ENCODE peak calls at places on chromosome 18, in eight cellular contexts. U is Karpas-422, L is lower lobe of right lung, O is heart left ventricle, D is SJSA1, P is pancreas, V is kidney, H is uterus. X is an unnamed sample.

GRCh38 chr18:68299906-68300305 is 415.0 kb downstream of the TMX3 start:
- DNase-seq in U (no peak), L (no peak), O (no peak), D (no peak), P (no peak), V (no peak), H (no peak), X (no peak)

GRCh38 chr18:23994361-23994902 is 20.1 kb upstream of the TTC39C start:
- DNase-seq in U (no peak), L (peak; percentile 61), O (no peak), D (peak; percentile 81), P (no peak), V (peak; percentile 84), H (peak; percentile 44), X (peak; percentile 91)

GRCh38 chr18:47758000-47758399 is 172.5 kb downstream of the SMAD2 start:
- DNase-seq in U (peak; percentile 77), L (no peak), O (no peak), D (no peak), P (no peak), V (no peak), H (no peak), X (no peak)

GRCh38 chr18:62485684-62486083 is 37.1 kb upstream of the ZCCHC2 start:
- DNase-seq in U (no peak), L (no peak), O (no peak), D (no peak), P (no peak), V (no peak), H (no peak), X (peak; percentile 77)

GRCh38 chr18:79982736-79983135 is 5.6 kb downstream of the TXNL4A start:
- DNase-seq in U (no peak), L (no peak), O (no peak), D (no peak), P (no peak), V (no peak), H (no peak), X (no peak)

GRCh38 chr18:8988262-8988871 is 114.1 kb upstream of the NDUFV2 start:
- DNase-seq in U (peak; percentile 84), L (peak; percentile 62), O (peak; percentile 43), D (peak; percentile 65), P (peak; percentile 68), V (no peak), H (peak; percentile 22), X (no peak)

GRCh38 chr18:79242246-79242645 is 153.5 kb upstream of the NFATC1 start:
- DNase-seq in U (peak; percentile 78), L (no peak), O (no peak), D (no peak), P (no peak), V (no peak), H (no peak), X (no peak)

GRCh38 chr18:35756506-35757117 is 175.1 kb downstream of the GALNT1 start:
- DNase-seq in U (peak; percentile 93), L (no peak), O (no peak), D (no peak), P (peak; percentile 55), V (no peak), H (no peak), X (no peak)

GRCh38 chr18:35110037-35110436 is 68.8 kb downstream of the MAPRE2 start:
- DNase-seq in U (no peak), L (no peak), O (no peak), D (no peak), P (no peak), V (no peak), H (no peak), X (no peak)

GRCh38 chr18:31195063-31195462 is 32.4 kb upstream of the DSC1 start:
- DNase-seq in U (no peak), L (no peak), O (no peak), D (no peak), P (no peak), V (no peak), H (no peak), X (no peak)

GRCh38 chr18:31189757-31190156 is 27.1 kb upstream of the DSC1 start:
- DNase-seq in U (peak; percentile 58), L (no peak), O (no peak), D (no peak), P (no peak), V (no peak), H (no peak), X (no peak)

GRCh38 chr18:31192086-31192776 is 29.6 kb upstream of the DSC1 start:
- DNase-seq in U (no peak), L (no peak), O (no peak), D (no peak), P (no peak), V (no peak), H (no peak), X (no peak)

GRCh38 chr18:31185551-31185950 is 22.9 kb upstream of the DSC1 start:
- DNase-seq in U (no peak), L (no peak), O (no peak), D (no peak), P (no peak), V (no peak), H (no peak), X (no peak)

GRCh38 chr18:31190919-31191318 is 28.3 kb upstream of the DSC1 start:
- DNase-seq in U (no peak), L (no peak), O (no peak), D (no peak), P (no peak), V (no peak), H (no peak), X (no peak)
- H3K27ac ChIP-seq in U (no peak overlapping the region), L (no peak overlapping the region), O (no peak overlapping the region), D (no peak overlapping the region), P (no peak overlapping the region), V (no peak overlapping the region), H (no peak overlapping the region), X (no peak overlapping the region)

DNA sequence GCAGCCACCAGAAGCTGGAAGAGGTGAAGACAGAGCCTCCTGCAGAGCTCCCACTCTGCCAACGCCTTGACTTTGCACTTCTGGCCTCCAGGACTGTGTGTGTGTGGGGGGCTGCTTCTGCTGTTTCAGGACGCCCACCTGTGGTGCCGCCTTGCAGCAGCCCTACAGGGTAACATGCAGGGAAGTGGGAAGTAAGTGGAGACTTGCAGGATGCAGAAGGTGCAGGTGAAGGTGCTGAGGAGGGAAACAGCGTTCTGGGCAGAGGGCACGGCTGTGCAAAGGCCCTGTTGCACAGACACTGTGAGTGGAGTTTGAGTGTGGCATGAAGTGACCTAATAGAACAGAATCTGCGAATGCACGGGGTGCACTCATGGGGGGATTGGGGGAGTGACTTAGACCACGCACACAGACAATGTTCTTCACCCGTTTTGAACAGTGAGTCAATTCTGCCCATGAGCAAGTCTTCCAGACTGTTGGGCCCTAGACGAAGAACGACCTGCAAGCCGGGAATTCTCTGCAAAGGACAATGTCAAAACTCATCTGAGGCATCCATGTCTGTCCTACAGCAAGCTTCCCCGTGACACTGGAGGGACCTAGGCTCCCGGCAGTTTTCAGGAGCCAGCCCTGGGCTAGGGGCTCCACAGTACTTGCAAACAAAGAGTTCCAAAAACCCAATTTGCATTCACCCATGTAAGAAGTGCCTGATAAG is 19.1 kb downstream of the MBP start:
- DNase-seq in U (no peak), L (no peak), O (no peak), D (peak; percentile 32), P (no peak), V (no peak), H (peak; percentile 14), X (no peak)
- H3K4me3 ChIP-seq in U (no peak overlapping the region), L (peak overlapping the region; percentile 29), O (no peak overlapping the region), D (no peak overlapping the region), P (no peak overlapping the region), V (no peak overlapping the region), H (no peak overlapping the region), X (no peak overlapping the region)

DNA sequence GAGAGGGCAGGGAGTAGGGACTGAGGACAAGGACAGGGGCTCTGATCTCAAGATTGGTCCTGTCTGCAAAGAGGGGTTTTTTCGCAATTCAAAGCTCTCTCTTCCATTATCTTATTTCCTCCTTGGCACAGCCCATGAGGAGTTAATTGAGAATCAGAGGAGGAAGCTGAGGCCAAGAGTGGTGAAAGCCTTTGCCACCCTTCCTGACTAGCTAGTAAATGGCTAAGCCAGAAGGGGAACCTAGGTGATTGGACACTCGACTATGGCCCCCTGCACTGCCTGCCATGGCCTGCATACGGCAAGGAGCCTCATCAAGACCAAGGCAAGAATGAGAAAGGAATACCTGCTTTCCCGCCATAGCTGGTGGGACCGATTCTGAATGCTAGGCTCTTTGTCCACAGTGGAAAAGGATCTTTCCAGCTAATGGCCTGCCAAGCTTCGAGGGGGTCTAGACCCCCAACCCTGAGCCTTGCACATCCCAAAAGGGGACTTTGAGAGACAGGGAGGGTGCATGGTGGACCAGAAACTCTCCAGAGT is 237.9 kb downstream of the HAUS1 start:
- DNase-seq in U (no peak), L (no peak), O (no peak), D (no peak), P (no peak), V (no peak), H (no peak), X (no peak)
- H3K4me1 ChIP-seq in U (peaks cover 8% of the 10 kb centered on the region), L (peaks cover 23% of the 10 kb centered on the region), O (peaks cover 43% of the 10 kb centered on the region), D (no peaks in the 10 kb centered on the region), P (no peaks in the 10 kb centered on the region), V (peaks cover 5% of the 10 kb centered on the region), H (no peaks in the 10 kb centered on the region), X (peaks cover 5% of the 10 kb centered on the region)

DNA sequence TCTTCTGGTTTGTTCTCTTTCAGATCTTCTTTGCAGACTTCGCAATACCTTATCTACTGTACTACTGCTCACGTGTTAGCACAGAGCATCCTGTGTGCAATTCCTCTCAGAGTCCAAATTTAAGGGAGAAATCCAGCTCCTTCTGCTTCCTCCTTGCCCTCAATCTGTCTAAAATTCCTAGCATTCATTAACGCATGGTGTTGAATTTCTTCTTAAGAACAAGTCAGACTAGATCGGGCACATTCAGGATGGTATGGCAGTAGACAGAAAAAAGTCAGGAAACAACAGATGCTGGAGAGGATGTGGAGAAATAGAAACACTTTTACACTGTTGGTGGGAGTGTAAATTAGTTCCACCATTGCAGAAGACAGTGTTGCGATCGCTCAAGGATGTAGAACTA is 206.1 kb upstream of the CDH7 start:
- DNase-seq in U (no peak), L (no peak), O (no peak), D (no peak), P (no peak), V (no peak), H (no peak), X (no peak)
- H3K27ac ChIP-seq in U (no peak overlapping the region), L (no peak overlapping the region), O (no peak overlapping the region), D (no peak overlapping the region), P (no peak overlapping the region), V (no peak overlapping the region), H (no peak overlapping the region), X (no peak overlapping the region)

DNA sequence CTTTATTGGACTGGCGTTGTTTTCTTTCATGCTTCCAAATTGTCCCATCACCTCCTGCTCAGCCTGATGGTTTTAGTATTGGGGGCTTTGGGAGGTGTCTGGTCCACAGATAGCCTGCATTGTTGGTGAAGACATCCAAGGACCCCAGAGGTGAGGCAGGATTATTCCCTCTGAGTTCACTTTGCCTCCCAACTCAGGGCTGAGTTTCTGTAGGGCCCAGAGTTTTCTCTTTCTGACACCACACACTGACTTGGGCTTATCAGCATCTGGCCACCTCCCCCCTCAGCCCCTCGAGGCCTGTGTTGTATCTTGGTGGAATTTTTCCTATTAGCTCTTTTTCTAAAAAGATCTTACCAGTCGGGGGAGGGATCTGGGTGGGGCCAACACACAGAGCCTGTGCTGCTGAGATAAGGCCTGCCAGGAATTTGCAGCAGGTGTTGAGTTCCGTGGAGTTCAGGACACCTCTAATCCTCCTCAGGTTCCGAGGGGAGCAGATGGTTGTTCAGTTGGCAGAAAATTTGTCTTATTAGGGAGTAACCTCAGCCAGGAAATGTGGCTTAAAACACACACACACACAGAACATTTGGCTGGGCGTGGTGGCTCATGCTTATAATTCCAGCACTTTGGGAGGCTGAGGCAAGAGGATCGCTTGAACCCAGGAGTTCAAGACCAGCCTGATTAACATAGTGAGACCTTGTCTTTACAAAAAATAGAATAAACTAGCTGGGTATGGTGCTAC is 7.3 kb downstream of the EMILIN2 start:
- DNase-seq in U (no peak), L (no peak), O (no peak), D (peak; percentile 28), P (no peak), V (no peak), H (no peak), X (no peak)
- H3K4me3 ChIP-seq in U (no peak overlapping the region), L (no peak overlapping the region), O (no peak overlapping the region), D (no peak overlapping the region), P (no peak overlapping the region), V (no peak overlapping the region), H (no peak overlapping the region), X (no peak overlapping the region)

X was measured in RWPE2.